ENCODE peak calls at places on chromosomes 1 and 21, in five cellular contexts. One of them, this sample, is unnamed. For H3K27me3, the result is how much of the 10 kb centered on the place peaks cover.

GRCh38 chr21:31343680-31344480 is at the start of gene TIAM1:
- DNase-seq in AG04450: no peak
- DNase-seq in tibial nerve: peak
- DNase-seq in CD8-positive, alpha-beta T cell: no peak
- DNase-seq in cardiac muscle cell: peak
- DNase-seq in this sample: no peak

GRCh38 chr1:56715161-56715560 is 70.0 kb downstream of the PRKAA2 start:
- DNase-seq in AG04450: no peak
- DNase-seq in CD8-positive, alpha-beta T cell: no peak
- DNase-seq in tibial nerve: no peak
- DNase-seq in cardiac muscle cell: no peak
- DNase-seq in this sample: no peak

GRCh38 chr1:3609016-3609768 is 2.1 kb downstream of the MEGF6 start:
- DNase-seq in AG04450: no peak
- DNase-seq in tibial nerve: no peak
- DNase-seq in cardiac muscle cell: no peak
- DNase-seq in CD8-positive, alpha-beta T cell: no peak
- DNase-seq in this sample: no peak

GRCh38 chr21:37531402-37532042 is 164.9 kb downstream of the DYRK1A start:
- DNase-seq in CD8-positive, alpha-beta T cell: no peak
- DNase-seq in tibial nerve: no peak
- DNase-seq in AG04450: no peak
- DNase-seq in cardiac muscle cell: no peak
- DNase-seq in this sample: no peak

GRCh38 chr1:26529405-26529654 is 231 bp upstream of the RPS6KA1 start:
- DNase-seq in cardiac muscle cell: no peak
- DNase-seq in CD8-positive, alpha-beta T cell: no peak
- DNase-seq in tibial nerve: no peak
- DNase-seq in AG04450: no peak
- DNase-seq in this sample: no peak

GRCh38 chr1:54253480-54253879 is 53.5 kb downstream of the MRPL37 start:
- DNase-seq in CD8-positive, alpha-beta T cell: no peak
- DNase-seq in tibial nerve: peak
- DNase-seq in AG04450: peak
- DNase-seq in cardiac muscle cell: no peak
- DNase-seq in this sample: no peak

GRCh38 chr1:207458409-207458808 is 4.3 kb downstream of the CR2 start:
- DNase-seq in cardiac muscle cell: no peak
- DNase-seq in AG04450: no peak
- DNase-seq in tibial nerve: no peak
- DNase-seq in CD8-positive, alpha-beta T cell: no peak
- DNase-seq in this sample: no peak

GRCh38 chr1:201618375-201618774 is 79.4 kb downstream of the NAV1 start:
- DNase-seq in AG04450: no peak
- DNase-seq in CD8-positive, alpha-beta T cell: no peak
- DNase-seq in cardiac muscle cell: no peak
- DNase-seq in tibial nerve: no peak
- DNase-seq in this sample: no peak

GRCh38 chr1:116791727-116792126 is 37.5 kb downstream of the CD2 start:
- DNase-seq in cardiac muscle cell: no peak
- DNase-seq in tibial nerve: no peak
- DNase-seq in CD8-positive, alpha-beta T cell: no peak
- DNase-seq in AG04450: no peak
- DNase-seq in this sample: no peak

GRCh38 chr1:1975535-1975934 is 28.1 kb downstream of the CFAP74 start:
- DNase-seq in tibial nerve: no peak
- DNase-seq in CD8-positive, alpha-beta T cell: no peak
- DNase-seq in AG04450: no peak
- DNase-seq in cardiac muscle cell: no peak
- DNase-seq in this sample: no peak

GRCh38 chr1:237772014-237772413 is 118.7 kb downstream of the ZP4 start:
- DNase-seq in CD8-positive, alpha-beta T cell: no peak
- DNase-seq in AG04450: no peak
- DNase-seq in tibial nerve: no peak
- DNase-seq in cardiac muscle cell: no peak
- DNase-seq in this sample: no peak

GRCh38 chr1:23854568-23854967 is 13.5 kb downstream of the FUCA1 start:
- DNase-seq in AG04450: no peak
- DNase-seq in CD8-positive, alpha-beta T cell: no peak
- DNase-seq in cardiac muscle cell: no peak
- DNase-seq in tibial nerve: no peak
- DNase-seq in this sample: no peak

GRCh38 chr1:93779540-93780121 is 98.0 kb upstream of the BCAR3 start:
- DNase-seq in tibial nerve: no peak
- DNase-seq in cardiac muscle cell: no peak
- DNase-seq in AG04450: peak
- DNase-seq in CD8-positive, alpha-beta T cell: no peak
- DNase-seq in this sample: no peak

GRCh38 chr21:33273044-33273443 is 6.9 kb downstream of the IL10RB start:
- DNase-seq in CD8-positive, alpha-beta T cell: no peak
- DNase-seq in AG04450: no peak
- DNase-seq in tibial nerve: no peak
- DNase-seq in cardiac muscle cell: no peak
- DNase-seq in this sample: no peak

GRCh38 chr1:2183937-2184334 is 10.6 kb downstream of the FAAP20 start:
- DNase-seq in cardiac muscle cell: no peak
- DNase-seq in tibial nerve: no peak
- DNase-seq in AG04450: no peak
- DNase-seq in CD8-positive, alpha-beta T cell: no peak
- DNase-seq in this sample: no peak

GRCh38 chr1:59128784-59129227 is 168.1 kb upstream of the FGGY start:
- DNase-seq in cardiac muscle cell: no peak
- DNase-seq in CD8-positive, alpha-beta T cell: no peak
- DNase-seq in tibial nerve: no peak
- DNase-seq in AG04450: no peak
- DNase-seq in this sample: no peak

GRCh38 chr1:201457508-201457960 is 11.5 kb downstream of the PHLDA3 start:
- DNase-seq in cardiac muscle cell: no peak
- DNase-seq in CD8-positive, alpha-beta T cell: no peak
- DNase-seq in AG04450: no peak
- DNase-seq in tibial nerve: no peak
- DNase-seq in this sample: no peak

GRCh38 chr1:115138973-115139372 is 49.7 kb upstream of the TSPAN2 start:
- DNase-seq in CD8-positive, alpha-beta T cell: peak
- DNase-seq in AG04450: peak
- DNase-seq in cardiac muscle cell: peak
- DNase-seq in tibial nerve: peak
- DNase-seq in this sample: peak

GRCh38 chr1:183090386-183091006 is 67.3 kb downstream of the LAMC1 start:
- DNase-seq in tibial nerve: peak
- DNase-seq in CD8-positive, alpha-beta T cell: no peak
- DNase-seq in AG04450: no peak
- DNase-seq in cardiac muscle cell: no peak
- DNase-seq in this sample: no peak

GRCh38 chr1:174204697-174205308 is 45.5 kb downstream of the RABGAP1L start:
- DNase-seq in CD8-positive, alpha-beta T cell: no peak
- DNase-seq in AG04450: no peak
- DNase-seq in tibial nerve: no peak
- DNase-seq in cardiac muscle cell: no peak
- DNase-seq in this sample: no peak

GRCh38 chr21:39034590-39035536 is 148.4 kb downstream of the PSMG1 start:
- DNase-seq in tibial nerve: no peak
- DNase-seq in CD8-positive, alpha-beta T cell: no peak
- DNase-seq in AG04450: no peak
- DNase-seq in cardiac muscle cell: no peak
- DNase-seq in this sample: no peak

GRCh38 chr1:150477733-150478132 is 9.5 kb upstream of the TARS2 start:
- DNase-seq in AG04450: peak
- DNase-seq in tibial nerve: no peak
- DNase-seq in cardiac muscle cell: no peak
- DNase-seq in CD8-positive, alpha-beta T cell: no peak
- DNase-seq in this sample: no peak

GRCh38 chr1:203133969-203134725 is 6.6 kb downstream of the ADORA1 start:
- DNase-seq in tibial nerve: no peak
- DNase-seq in AG04450: no peak
- DNase-seq in CD8-positive, alpha-beta T cell: no peak
- DNase-seq in cardiac muscle cell: no peak
- DNase-seq in this sample: no peak

DNA sequence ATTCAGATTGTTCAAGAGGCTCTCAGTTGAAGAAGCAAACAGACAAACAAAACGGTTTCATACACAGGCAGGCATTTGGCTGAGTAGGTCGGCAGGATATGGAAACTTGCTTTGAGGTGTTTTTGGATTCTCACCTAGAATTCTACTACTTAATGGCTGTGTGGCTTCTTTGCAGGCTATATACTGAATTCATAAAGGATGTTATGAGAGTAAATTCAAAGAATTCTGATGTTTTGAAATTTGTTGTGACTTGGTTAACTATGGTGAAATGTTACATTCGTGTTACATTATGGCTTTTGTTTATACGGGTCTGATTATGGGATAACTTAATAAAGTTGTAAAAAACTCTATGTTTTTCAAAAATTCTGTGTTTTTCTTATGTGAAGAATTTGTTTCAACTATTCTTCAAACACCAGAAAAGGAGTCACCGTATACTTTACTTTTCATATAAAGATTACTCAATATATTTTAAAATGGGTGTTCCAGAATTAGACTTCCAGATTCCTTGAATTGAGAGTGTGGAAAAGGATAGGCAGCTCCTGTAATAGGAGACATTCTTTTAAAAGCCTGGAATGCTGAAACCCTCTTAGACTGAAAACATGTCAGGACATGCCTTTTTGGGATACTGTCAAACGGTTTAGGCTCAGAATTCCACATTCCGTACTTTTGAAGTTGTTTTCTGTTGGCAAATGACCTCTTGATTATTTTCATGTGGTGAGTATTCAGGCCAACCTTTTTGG is 8.2 kb upstream of the IRF2BP2 start:
- DNase-seq in AG04450: no peak
- DNase-seq in cardiac muscle cell: no peak
- DNase-seq in tibial nerve: no peak
- DNase-seq in CD8-positive, alpha-beta T cell: no peak
- DNase-seq in this sample: no peak
- H3K27me3 ChIP-seq in AG04450: under half
- H3K27me3 ChIP-seq in cardiac muscle cell: under half
- H3K27me3 ChIP-seq in tibial nerve: under half
- H3K27me3 ChIP-seq in CD8-positive, alpha-beta T cell: under half
- H3K27me3 ChIP-seq in this sample: under half

GRCh38 chr1:22344851-22345560 is 106.6 kb upstream of the ZBTB40 start:
- DNase-seq in AG04450: no peak
- DNase-seq in CD8-positive, alpha-beta T cell: no peak
- DNase-seq in tibial nerve: no peak
- DNase-seq in cardiac muscle cell: no peak
- DNase-seq in this sample: no peak
- H3K27me3 ChIP-seq in AG04450: half or more
- H3K27me3 ChIP-seq in CD8-positive, alpha-beta T cell: under half
- H3K27me3 ChIP-seq in tibial nerve: under half
- H3K27me3 ChIP-seq in cardiac muscle cell: half or more
- H3K27me3 ChIP-seq in this sample: under half

GRCh38 chr1:11638121-11638520 is 16.1 kb downstream of the FBXO2 start:
- DNase-seq in cardiac muscle cell: no peak
- DNase-seq in AG04450: no peak
- DNase-seq in tibial nerve: no peak
- DNase-seq in CD8-positive, alpha-beta T cell: no peak
- DNase-seq in this sample: no peak

GRCh38 chr1:11641776-11642305 is 12.4 kb downstream of the FBXO2 start:
- DNase-seq in tibial nerve: no peak
- DNase-seq in AG04450: no peak
- DNase-seq in cardiac muscle cell: no peak
- DNase-seq in CD8-positive, alpha-beta T cell: no peak
- DNase-seq in this sample: no peak

GRCh38 chr1:11640101-11640500 is 14.1 kb downstream of the FBXO2 start:
- DNase-seq in CD8-positive, alpha-beta T cell: no peak
- DNase-seq in AG04450: no peak
- DNase-seq in cardiac muscle cell: no peak
- DNase-seq in tibial nerve: no peak
- DNase-seq in this sample: no peak

GRCh38 chr1:11640944-11641343 is 13.3 kb downstream of the FBXO2 start:
- DNase-seq in cardiac muscle cell: no peak
- DNase-seq in AG04450: no peak
- DNase-seq in CD8-positive, alpha-beta T cell: no peak
- DNase-seq in tibial nerve: no peak
- DNase-seq in this sample: no peak

GRCh38 chr1:11639372-11639771 is 14.9 kb downstream of the FBXO2 start:
- DNase-seq in AG04450: no peak
- DNase-seq in CD8-positive, alpha-beta T cell: no peak
- DNase-seq in tibial nerve: no peak
- DNase-seq in cardiac muscle cell: no peak
- DNase-seq in this sample: no peak
- H3K27me3 ChIP-seq in AG04450: under half
- H3K27me3 ChIP-seq in CD8-positive, alpha-beta T cell: under half
- H3K27me3 ChIP-seq in tibial nerve: under half
- H3K27me3 ChIP-seq in cardiac muscle cell: under half
- H3K27me3 ChIP-seq in this sample: under half

GRCh38 chr1:36765785-36766300 is 268.5 kb downstream of the GRIK3 start:
- DNase-seq in AG04450: no peak
- DNase-seq in cardiac muscle cell: no peak
- DNase-seq in CD8-positive, alpha-beta T cell: no peak
- DNase-seq in tibial nerve: no peak
- DNase-seq in this sample: no peak

GRCh38 chr1:36764796-36765195 is 269.5 kb downstream of the GRIK3 start:
- DNase-seq in CD8-positive, alpha-beta T cell: no peak
- DNase-seq in AG04450: no peak
- DNase-seq in cardiac muscle cell: no peak
- DNase-seq in tibial nerve: no peak
- DNase-seq in this sample: no peak

GRCh38 chr1:36762174-36762573 is 272.1 kb downstream of the GRIK3 start:
- DNase-seq in AG04450: no peak
- DNase-seq in cardiac muscle cell: no peak
- DNase-seq in tibial nerve: no peak
- DNase-seq in CD8-positive, alpha-beta T cell: no peak
- DNase-seq in this sample: no peak

GRCh38 chr1:36761073-36761472 is 273.2 kb downstream of the GRIK3 start:
- DNase-seq in AG04450: no peak
- DNase-seq in tibial nerve: no peak
- DNase-seq in cardiac muscle cell: no peak
- DNase-seq in CD8-positive, alpha-beta T cell: no peak
- DNase-seq in this sample: no peak

GRCh38 chr1:36763771-36764170 is 270.5 kb downstream of the GRIK3 start:
- DNase-seq in AG04450: no peak
- DNase-seq in cardiac muscle cell: no peak
- DNase-seq in tibial nerve: no peak
- DNase-seq in CD8-positive, alpha-beta T cell: no peak
- DNase-seq in this sample: no peak
- H3K27me3 ChIP-seq in AG04450: under half
- H3K27me3 ChIP-seq in cardiac muscle cell: under half
- H3K27me3 ChIP-seq in tibial nerve: under half
- H3K27me3 ChIP-seq in CD8-positive, alpha-beta T cell: under half
- H3K27me3 ChIP-seq in this sample: under half

GRCh38 chr1:37635309-37635902 is 714 bp upstream of the RSPO1 start:
- DNase-seq in tibial nerve: no peak
- DNase-seq in CD8-positive, alpha-beta T cell: no peak
- DNase-seq in AG04450: no peak
- DNase-seq in cardiac muscle cell: no peak
- DNase-seq in this sample: no peak
- H3K27me3 ChIP-seq in tibial nerve: under half
- H3K27me3 ChIP-seq in CD8-positive, alpha-beta T cell: under half
- H3K27me3 ChIP-seq in AG04450: half or more
- H3K27me3 ChIP-seq in cardiac muscle cell: half or more
- H3K27me3 ChIP-seq in this sample: under half

This sample was measured in esophagus squamous epithelium.